ENCODE peak calls at places on chromosomes 1 and 21, in ten cellular contexts. G is GM13977; D is activated naive CD4-positive, alpha-beta T cell treated with anti-CD3 and anti-CD28 coated beads, Interleukin-2, amount 10 ng/mL, durations not matched to agents 7 days and 5 days; C is germinal center; U is cardiac fibroblast; J is stimulated activated naive CD8-positive, alpha-beta T cell treated with anti-CD3 and anti-CD28 coated beads, Interleukin-15, Interleukin-2, amounts not matched to agents 100 U/mL and 50 U/mL, for 24 hours; O is NCI-H460; S is stimulated activated CD4-positive, alpha-beta T cell treated with anti-CD3 and anti-CD28 coated beads, Interleukin-2, amount 100 ng/mL, for 48 hours; H is stromal cell of bone marrow; N is stimulated activated CD8-positive, alpha-beta memory T cell treated with anti-CD3 and anti-CD28 coated beads, Interleukin-2, amount 100 ng/mL, for 1 hour. W is an unnamed sample.
A peak's percentile ranks its signal among the peaks of the same experiment; 100 is the strongest.

GRCh38 chr1:28257736-28258135 is 1.6 kb upstream of the SESN2 start:
- DNase-seq in J (no peak), O (no peak), C (no peak), D (no peak), N (no peak), S (no peak), H (no peak), U (no peak), G (no peak), W (no peak)

GRCh38 chr1:910881-911721 is 12.6 kb upstream of the SAMD11 start:
- DNase-seq in J (no peak), D (peak; percentile 20), H (no peak), G (no peak), U (no peak), C (no peak), N (no peak), S (no peak), O (no peak), W (peak; percentile 2)

GRCh38 chr1:99580451-99580850 is 65.5 kb upstream of the PALMD start:
- DNase-seq in H (no peak), N (no peak), U (peak; percentile 43), J (no peak), D (no peak), O (no peak), S (no peak), G (no peak), C (no peak), W (no peak)

GRCh38 chr1:78054559-78054958 is 8.8 kb downstream of the GIPC2 start:
- DNase-seq in U (no peak), D (no peak), H (no peak), C (no peak), O (no peak), G (no peak), J (no peak), S (no peak), N (no peak), W (no peak)

GRCh38 chr21:45592208-45592619 is 50.0 kb upstream of the SLC19A1 start:
- DNase-seq in D (peak; percentile 86), O (no peak), J (peak; percentile 62), H (no peak), G (peak; percentile 90), N (peak; percentile 50), C (peak; percentile 58), S (peak; percentile 56), U (no peak), W (peak; percentile 65)

GRCh38 chr1:31978853-31979400 is 34.7 kb upstream of the KHDRBS1 start:
- DNase-seq in S (no peak), J (no peak), C (no peak), O (no peak), U (no peak), H (no peak), G (no peak), N (no peak), D (no peak), W (no peak)

GRCh38 chr1:12078938-12079861 is 16.1 kb downstream of the TNFRSF8 start:
- DNase-seq in S (peak; percentile 57), H (no peak), G (peak; percentile 76), C (peak; percentile 81), O (peak; percentile 11), J (peak; percentile 69), D (peak; percentile 57), U (peak; percentile 55), N (no peak), W (peak; percentile 81)

GRCh38 chr1:119546641-119547040 is 39.6 kb downstream of the HSD3B1 start:
- DNase-seq in S (no peak), N (no peak), G (no peak), H (no peak), U (no peak), J (no peak), D (no peak), C (no peak), O (no peak), W (no peak)

GRCh38 chr1:19074902-19075721 is 118.6 kb upstream of the IFFO2 start:
- DNase-seq in G (no peak), S (no peak), D (no peak), H (no peak), J (peak; percentile 12), C (no peak), U (no peak), O (no peak), N (no peak), W (no peak)

GRCh38 chr1:91589438-91589837 is 88.8 kb downstream of the CDC7 start:
- DNase-seq in S (no peak), J (no peak), O (no peak), N (no peak), G (no peak), C (no peak), D (no peak), H (no peak), U (no peak), W (no peak)

W was measured in GM06990.